ENCODE peak calls at places on chromosomes 6 and 20, in eight cellular contexts. One of them, this sample, is unnamed.

GRCh38 chr20:58256842-58257241 is 28.4 kb upstream of the ANKRD60 start:
- DNase-seq in fibroblast of the conjunctiva: no peak
- DNase-seq in AG10803: no peak
- DNase-seq in CD8-positive, alpha-beta memory T cell: no peak
- DNase-seq in kidney: no peak
- DNase-seq in naive B cell: no peak
- DNase-seq in HCT116: no peak
- DNase-seq in activated CD4-positive, CD25-positive, alpha-beta regulatory T cell: no peak
- DNase-seq in this sample: no peak

GRCh38 chr20:22371843-22372242 is 212.5 kb downstream of the FOXA2 start:
- DNase-seq in fibroblast of the conjunctiva: no peak
- DNase-seq in kidney: no peak
- DNase-seq in HCT116: no peak
- DNase-seq in AG10803: no peak
- DNase-seq in activated CD4-positive, CD25-positive, alpha-beta regulatory T cell: no peak
- DNase-seq in naive B cell: peak; percentile 63
- DNase-seq in CD8-positive, alpha-beta memory T cell: no peak
- DNase-seq in this sample: no peak

GRCh38 chr6:19552588-19552987 is 284.6 kb upstream of the ID4 start:
- DNase-seq in AG10803: no peak
- DNase-seq in HCT116: no peak
- DNase-seq in naive B cell: no peak
- DNase-seq in kidney: no peak
- DNase-seq in activated CD4-positive, CD25-positive, alpha-beta regulatory T cell: no peak
- DNase-seq in fibroblast of the conjunctiva: no peak
- DNase-seq in CD8-positive, alpha-beta memory T cell: no peak
- DNase-seq in this sample: no peak

GRCh38 chr6:34066284-34066571 is 79.7 kb downstream of the GRM4 start:
- DNase-seq in HCT116: no peak
- DNase-seq in fibroblast of the conjunctiva: no peak
- DNase-seq in kidney: no peak
- DNase-seq in AG10803: no peak
- DNase-seq in naive B cell: no peak
- DNase-seq in activated CD4-positive, CD25-positive, alpha-beta regulatory T cell: no peak
- DNase-seq in CD8-positive, alpha-beta memory T cell: no peak
- DNase-seq in this sample: peak; percentile 22

GRCh38 chr6:12584631-12585405 is 131.7 kb upstream of the PHACTR1 start:
- DNase-seq in AG10803: no peak
- DNase-seq in activated CD4-positive, CD25-positive, alpha-beta regulatory T cell: no peak
- DNase-seq in HCT116: no peak
- DNase-seq in kidney: no peak
- DNase-seq in fibroblast of the conjunctiva: no peak
- DNase-seq in naive B cell: no peak
- DNase-seq in CD8-positive, alpha-beta memory T cell: no peak
- DNase-seq in this sample: peak; percentile 55

GRCh38 chr20:52110456-52110855 is 81.1 kb downstream of the ZFP64 start:
- DNase-seq in kidney: no peak
- DNase-seq in naive B cell: no peak
- DNase-seq in activated CD4-positive, CD25-positive, alpha-beta regulatory T cell: no peak
- DNase-seq in CD8-positive, alpha-beta memory T cell: no peak
- DNase-seq in fibroblast of the conjunctiva: no peak
- DNase-seq in AG10803: no peak
- DNase-seq in HCT116: no peak
- DNase-seq in this sample: no peak

GRCh38 chr6:109465772-109466171 is 10.2 kb upstream of the MICAL1 start:
- DNase-seq in activated CD4-positive, CD25-positive, alpha-beta regulatory T cell: no peak
- DNase-seq in kidney: peak; percentile 86
- DNase-seq in naive B cell: no peak
- DNase-seq in HCT116: no peak
- DNase-seq in CD8-positive, alpha-beta memory T cell: no peak
- DNase-seq in AG10803: no peak
- DNase-seq in fibroblast of the conjunctiva: no peak
- DNase-seq in this sample: no peak

GRCh38 chr6:2688416-2689064 is 62.2 kb downstream of the MYLK4 start:
- DNase-seq in activated CD4-positive, CD25-positive, alpha-beta regulatory T cell: no peak
- DNase-seq in naive B cell: no peak
- DNase-seq in AG10803: peak; percentile 67
- DNase-seq in kidney: no peak
- DNase-seq in fibroblast of the conjunctiva: peak; percentile 21
- DNase-seq in CD8-positive, alpha-beta memory T cell: no peak
- DNase-seq in HCT116: no peak
- DNase-seq in this sample: peak; percentile 81

GRCh38 chr6:92790381-92790780 is 629.0 kb downstream of the EPHA7 start:
- DNase-seq in HCT116: no peak
- DNase-seq in kidney: no peak
- DNase-seq in naive B cell: no peak
- DNase-seq in AG10803: no peak
- DNase-seq in CD8-positive, alpha-beta memory T cell: no peak
- DNase-seq in fibroblast of the conjunctiva: no peak
- DNase-seq in activated CD4-positive, CD25-positive, alpha-beta regulatory T cell: no peak
- DNase-seq in this sample: no peak

GRCh38 chr6:122755901-122756300 is 23.6 kb upstream of the FABP7 start:
- DNase-seq in fibroblast of the conjunctiva: no peak
- DNase-seq in HCT116: no peak
- DNase-seq in kidney: no peak
- DNase-seq in CD8-positive, alpha-beta memory T cell: no peak
- DNase-seq in activated CD4-positive, CD25-positive, alpha-beta regulatory T cell: no peak
- DNase-seq in AG10803: no peak
- DNase-seq in naive B cell: no peak
- DNase-seq in this sample: no peak

GRCh38 chr20:50762435-50763201 is 31.2 kb downstream of the PARD6B start:
- DNase-seq in AG10803: peak; percentile 67
- DNase-seq in fibroblast of the conjunctiva: peak; percentile 36
- DNase-seq in HCT116: no peak
- DNase-seq in naive B cell: no peak
- DNase-seq in kidney: peak; percentile 85
- DNase-seq in CD8-positive, alpha-beta memory T cell: no peak
- DNase-seq in activated CD4-positive, CD25-positive, alpha-beta regulatory T cell: no peak
- DNase-seq in this sample: peak; percentile 75

GRCh38 chr6:99521557-99522286 is 6.5 kb upstream of the USP45 start:
- DNase-seq in fibroblast of the conjunctiva: peak; percentile 56
- DNase-seq in activated CD4-positive, CD25-positive, alpha-beta regulatory T cell: no peak
- DNase-seq in kidney: no peak
- DNase-seq in AG10803: peak; percentile 77
- DNase-seq in naive B cell: no peak
- DNase-seq in CD8-positive, alpha-beta memory T cell: no peak
- DNase-seq in HCT116: no peak
- DNase-seq in this sample: peak; percentile 23